ENCODE peak calls at places on chromosomes 5 and 9, in ten cellular contexts. One of them, this sample, is unnamed.

GRCh38 chr5:6722015-6722414 is 8.8 kb downstream of the TENT4A start:
- DNase-seq in GM12864: peak; percentile 22
- DNase-seq in omental fat pad: no peak
- DNase-seq in fibroblast of the aortic adventitia: peak; percentile 49
- DNase-seq in fibroblast of lung: peak; percentile 38
- DNase-seq in BJ: no peak
- DNase-seq in MCF 10A: no peak
- DNase-seq in AG09309: no peak
- DNase-seq in pancreas: no peak
- DNase-seq in right lobe of liver: no peak
- DNase-seq in this sample: peak; percentile 47

GRCh38 chr9:14992516-14992915 is 82.3 kb upstream of the FREM1 start:
- DNase-seq in fibroblast of lung: no peak
- DNase-seq in fibroblast of the aortic adventitia: peak; percentile 2
- DNase-seq in omental fat pad: no peak
- DNase-seq in BJ: no peak
- DNase-seq in right lobe of liver: no peak
- DNase-seq in AG09309: no peak
- DNase-seq in pancreas: no peak
- DNase-seq in GM12864: no peak
- DNase-seq in MCF 10A: no peak
- DNase-seq in this sample: no peak

GRCh38 chr9:98087420-98088354 is 31.2 kb downstream of the NANS start:
- DNase-seq in BJ: no peak
- DNase-seq in AG09309: no peak
- DNase-seq in omental fat pad: no peak
- DNase-seq in MCF 10A: no peak
- DNase-seq in right lobe of liver: no peak
- DNase-seq in pancreas: no peak
- DNase-seq in fibroblast of lung: peak; percentile 36
- DNase-seq in fibroblast of the aortic adventitia: peak; percentile 31
- DNase-seq in GM12864: no peak
- DNase-seq in this sample: no peak

GRCh38 chr5:148973455-148973854 is 89.4 kb downstream of the SH3TC2 start:
- DNase-seq in fibroblast of the aortic adventitia: peak; percentile 74
- DNase-seq in GM12864: no peak
- DNase-seq in pancreas: no peak
- DNase-seq in omental fat pad: no peak
- DNase-seq in BJ: no peak
- DNase-seq in fibroblast of lung: peak; percentile 50
- DNase-seq in right lobe of liver: no peak
- DNase-seq in MCF 10A: peak; percentile 79
- DNase-seq in AG09309: no peak
- DNase-seq in this sample: no peak

GRCh38 chr5:6510132-6510531 is 61.5 kb downstream of the UBE2QL1 start:
- DNase-seq in GM12864: no peak
- DNase-seq in pancreas: no peak
- DNase-seq in BJ: no peak
- DNase-seq in fibroblast of lung: no peak
- DNase-seq in right lobe of liver: no peak
- DNase-seq in fibroblast of the aortic adventitia: no peak
- DNase-seq in omental fat pad: no peak
- DNase-seq in MCF 10A: peak; percentile 20
- DNase-seq in AG09309: no peak
- DNase-seq in this sample: no peak

GRCh38 chr9:85536076-85536475 is 205.7 kb downstream of the AGTPBP1 start:
- DNase-seq in AG09309: peak; percentile 50
- DNase-seq in MCF 10A: peak; percentile 87
- DNase-seq in omental fat pad: no peak
- DNase-seq in pancreas: no peak
- DNase-seq in fibroblast of lung: peak; percentile 66
- DNase-seq in right lobe of liver: no peak
- DNase-seq in fibroblast of the aortic adventitia: peak; percentile 96
- DNase-seq in BJ: peak; percentile 12
- DNase-seq in GM12864: no peak
- DNase-seq in this sample: no peak

GRCh38 chr5:92678576-92679105 is 902.4 kb downstream of the NR2F1-AS1 start:
- DNase-seq in BJ: no peak
- DNase-seq in right lobe of liver: peak; percentile 47
- DNase-seq in AG09309: no peak
- DNase-seq in GM12864: no peak
- DNase-seq in fibroblast of lung: peak; percentile 11
- DNase-seq in MCF 10A: peak; percentile 24
- DNase-seq in omental fat pad: no peak
- DNase-seq in fibroblast of the aortic adventitia: peak; percentile 2
- DNase-seq in pancreas: no peak
- DNase-seq in this sample: no peak

GRCh38 chr9:99184427-99185327 is 37.1 kb downstream of the ALG2 start:
- DNase-seq in BJ: peak; percentile 21
- DNase-seq in pancreas: peak; percentile 76
- DNase-seq in fibroblast of the aortic adventitia: peak; percentile 94
- DNase-seq in AG09309: peak; percentile 67
- DNase-seq in omental fat pad: peak; percentile 89
- DNase-seq in GM12864: peak; percentile 83
- DNase-seq in fibroblast of lung: peak; percentile 94
- DNase-seq in right lobe of liver: peak; percentile 84
- DNase-seq in MCF 10A: peak; percentile 87
- DNase-seq in this sample: peak; percentile 68

GRCh38 chr5:2746642-2747041 is 4.8 kb downstream of the IRX2 start:
- DNase-seq in MCF 10A: peak; percentile 71
- DNase-seq in fibroblast of lung: no peak
- DNase-seq in BJ: no peak
- DNase-seq in AG09309: no peak
- DNase-seq in fibroblast of the aortic adventitia: peak; percentile 10
- DNase-seq in omental fat pad: no peak
- DNase-seq in GM12864: no peak
- DNase-seq in pancreas: no peak
- DNase-seq in right lobe of liver: no peak
- DNase-seq in this sample: no peak

GRCh38 chr5:33901176-33901575 is 9.4 kb upstream of the ADAMTS12 start:
- DNase-seq in right lobe of liver: no peak
- DNase-seq in fibroblast of the aortic adventitia: peak; percentile 85
- DNase-seq in MCF 10A: no peak
- DNase-seq in pancreas: no peak
- DNase-seq in omental fat pad: no peak
- DNase-seq in BJ: peak; percentile 69
- DNase-seq in fibroblast of lung: peak; percentile 72
- DNase-seq in GM12864: no peak
- DNase-seq in AG09309: peak; percentile 56
- DNase-seq in this sample: no peak

GRCh38 chr5:123351820-123352219 is 71.4 kb downstream of the CEP120 start:
- DNase-seq in MCF 10A: no peak
- DNase-seq in GM12864: no peak
- DNase-seq in pancreas: no peak
- DNase-seq in right lobe of liver: no peak
- DNase-seq in fibroblast of lung: no peak
- DNase-seq in omental fat pad: no peak
- DNase-seq in BJ: no peak
- DNase-seq in fibroblast of the aortic adventitia: no peak
- DNase-seq in AG09309: no peak
- DNase-seq in this sample: no peak

GRCh38 chr9:134419684-134420076 is 93.4 kb downstream of the RXRA start:
- DNase-seq in right lobe of liver: no peak
- DNase-seq in fibroblast of the aortic adventitia: no peak
- DNase-seq in MCF 10A: no peak
- DNase-seq in BJ: no peak
- DNase-seq in GM12864: no peak
- DNase-seq in fibroblast of lung: no peak
- DNase-seq in pancreas: no peak
- DNase-seq in omental fat pad: no peak
- DNase-seq in AG09309: no peak
- DNase-seq in this sample: no peak

GRCh38 chr9:36559036-36559695 is 13.5 kb upstream of the MELK start:
- DNase-seq in BJ: no peak
- DNase-seq in GM12864: no peak
- DNase-seq in AG09309: peak; percentile 16
- DNase-seq in omental fat pad: no peak
- DNase-seq in fibroblast of lung: no peak
- DNase-seq in pancreas: no peak
- DNase-seq in right lobe of liver: no peak
- DNase-seq in fibroblast of the aortic adventitia: peak; percentile 54
- DNase-seq in MCF 10A: peak; percentile 37
- DNase-seq in this sample: no peak

GRCh38 chr9:28234899-28235277 is 661.6 kb upstream of the C9orf72 start:
- DNase-seq in right lobe of liver: no peak
- DNase-seq in pancreas: no peak
- DNase-seq in BJ: peak; percentile 37
- DNase-seq in MCF 10A: peak; percentile 96
- DNase-seq in fibroblast of the aortic adventitia: peak; percentile 25
- DNase-seq in omental fat pad: no peak
- DNase-seq in AG09309: peak; percentile 4
- DNase-seq in GM12864: no peak
- DNase-seq in fibroblast of lung: peak; percentile 84
- DNase-seq in this sample: no peak

DNA sequence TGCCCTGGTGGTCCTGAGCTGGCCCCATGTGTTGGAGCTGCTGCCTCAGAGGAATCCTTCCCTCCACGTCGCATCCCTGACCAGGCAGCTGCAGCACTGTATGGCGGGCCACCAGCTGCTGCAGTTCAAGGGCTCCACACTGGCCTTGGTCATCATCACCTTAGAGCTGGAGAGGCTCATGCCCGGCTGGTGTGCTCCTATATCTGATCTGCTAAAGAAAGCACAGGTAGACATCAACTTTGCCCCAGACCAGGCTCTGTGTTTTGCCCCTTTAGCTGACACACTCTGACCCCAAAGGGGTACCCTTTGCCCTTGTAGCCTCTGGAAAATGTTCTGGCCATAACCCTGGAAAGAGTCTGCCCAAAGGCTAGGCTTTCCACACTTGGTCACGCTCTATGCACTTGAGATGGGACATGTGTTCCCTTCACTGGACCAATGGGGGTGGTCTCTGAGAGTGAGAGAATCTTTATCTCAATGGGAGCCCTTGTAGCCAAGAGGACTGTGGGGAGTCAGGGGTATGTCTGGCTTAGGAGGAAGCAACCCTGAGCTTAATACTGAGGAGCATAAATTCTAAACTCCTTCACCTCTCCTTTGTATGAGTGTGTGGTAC is 4.8 kb downstream of the CCNI2 start:
- DNase-seq in pancreas: no peak
- DNase-seq in fibroblast of lung: no peak
- DNase-seq in omental fat pad: no peak
- DNase-seq in fibroblast of the aortic adventitia: no peak
- DNase-seq in MCF 10A: no peak
- DNase-seq in BJ: no peak
- DNase-seq in GM12864: no peak
- DNase-seq in right lobe of liver: no peak
- DNase-seq in AG09309: no peak
- DNase-seq in this sample: no peak
- TF ChIP-seq CTCF in pancreas: no peak
- TF ChIP-seq CTCF in fibroblast of lung: no peak
- TF ChIP-seq CTCF in omental fat pad: no peak
- TF ChIP-seq CTCF in fibroblast of the aortic adventitia: no peak
- TF ChIP-seq CTCF in MCF 10A: no peak
- TF ChIP-seq CTCF in BJ: no peak
- TF ChIP-seq CTCF in GM12864: no peak
- TF ChIP-seq CTCF in right lobe of liver: no peak
- TF ChIP-seq CTCF in AG09309: no peak
- TF ChIP-seq CTCF in this sample: no peak

GRCh38 chr5:52800394-52801213 is 12.9 kb downstream of the ITGA1 start:
- DNase-seq in BJ: no peak
- DNase-seq in omental fat pad: peak; percentile 52
- DNase-seq in pancreas: peak; percentile 71
- DNase-seq in GM12864: no peak
- DNase-seq in AG09309: no peak
- DNase-seq in fibroblast of the aortic adventitia: peak; percentile 64
- DNase-seq in MCF 10A: peak; percentile 80
- DNase-seq in fibroblast of lung: peak; percentile 68
- DNase-seq in right lobe of liver: peak; percentile 67
- DNase-seq in this sample: peak; percentile 15
- TF ChIP-seq CTCF in BJ: peak; percentile 3
- TF ChIP-seq CTCF in omental fat pad: no peak
- TF ChIP-seq CTCF in pancreas: no peak
- TF ChIP-seq CTCF in GM12864: no peak
- TF ChIP-seq CTCF in AG09309: no peak
- TF ChIP-seq CTCF in fibroblast of the aortic adventitia: peak; percentile 23
- TF ChIP-seq CTCF in MCF 10A: no peak
- TF ChIP-seq CTCF in fibroblast of lung: no peak
- TF ChIP-seq CTCF in right lobe of liver: no peak
- TF ChIP-seq CTCF in this sample: no peak

GRCh38 chr5:112917453-112918005 is 4.5 kb downstream of the REEP5 start:
- DNase-seq in MCF 10A: no peak
- DNase-seq in AG09309: no peak
- DNase-seq in pancreas: no peak
- DNase-seq in right lobe of liver: no peak
- DNase-seq in fibroblast of the aortic adventitia: no peak
- DNase-seq in fibroblast of lung: peak; percentile 21
- DNase-seq in BJ: no peak
- DNase-seq in GM12864: no peak
- DNase-seq in omental fat pad: no peak
- DNase-seq in this sample: no peak
- TF ChIP-seq CTCF in MCF 10A: no peak
- TF ChIP-seq CTCF in AG09309: peak; percentile 21
- TF ChIP-seq CTCF in pancreas: no peak
- TF ChIP-seq CTCF in right lobe of liver: no peak
- TF ChIP-seq CTCF in fibroblast of the aortic adventitia: no peak
- TF ChIP-seq CTCF in fibroblast of lung: peak; percentile 21
- TF ChIP-seq CTCF in BJ: peak; percentile 21
- TF ChIP-seq CTCF in GM12864: peak; percentile 53
- TF ChIP-seq CTCF in omental fat pad: no peak
- TF ChIP-seq CTCF in this sample: peak; percentile 26

GRCh38 chr9:127919253-127919815 is 2.5 kb upstream of the ST6GALNAC4 start:
- DNase-seq in BJ: peak; percentile 98
- DNase-seq in MCF 10A: peak; percentile 100
- DNase-seq in pancreas: peak; percentile 71
- DNase-seq in GM12864: no peak
- DNase-seq in fibroblast of the aortic adventitia: peak; percentile 98
- DNase-seq in fibroblast of lung: peak; percentile 98
- DNase-seq in right lobe of liver: peak; percentile 72
- DNase-seq in AG09309: peak; percentile 99
- DNase-seq in omental fat pad: peak; percentile 80
- DNase-seq in this sample: no peak

GRCh38 chr9:127916665-127917581 is at the start of gene ST6GALNAC4:
- DNase-seq in right lobe of liver: peak; percentile 97
- DNase-seq in fibroblast of lung: peak; percentile 91
- DNase-seq in GM12864: no peak
- DNase-seq in omental fat pad: peak; percentile 92
- DNase-seq in fibroblast of the aortic adventitia: peak; percentile 88
- DNase-seq in pancreas: peak; percentile 91
- DNase-seq in MCF 10A: peak; percentile 79
- DNase-seq in AG09309: no peak
- DNase-seq in BJ: no peak
- DNase-seq in this sample: peak; percentile 99

GRCh38 chr9:127917603-127918002 is 762 bp upstream of the ST6GALNAC4 start:
- DNase-seq in GM12864: no peak
- DNase-seq in AG09309: no peak
- DNase-seq in BJ: no peak
- DNase-seq in fibroblast of the aortic adventitia: no peak
- DNase-seq in fibroblast of lung: no peak
- DNase-seq in pancreas: no peak
- DNase-seq in right lobe of liver: no peak
- DNase-seq in omental fat pad: no peak
- DNase-seq in MCF 10A: no peak
- DNase-seq in this sample: no peak

GRCh38 chr9:127920794-127921193 is 4.0 kb upstream of the ST6GALNAC4 start:
- DNase-seq in omental fat pad: no peak
- DNase-seq in pancreas: no peak
- DNase-seq in AG09309: no peak
- DNase-seq in right lobe of liver: no peak
- DNase-seq in BJ: no peak
- DNase-seq in GM12864: no peak
- DNase-seq in MCF 10A: no peak
- DNase-seq in fibroblast of lung: no peak
- DNase-seq in fibroblast of the aortic adventitia: no peak
- DNase-seq in this sample: no peak

GRCh38 chr9:127918201-127919107 is 1.6 kb upstream of the ST6GALNAC4 start:
- DNase-seq in fibroblast of lung: peak; percentile 71
- DNase-seq in right lobe of liver: no peak
- DNase-seq in fibroblast of the aortic adventitia: peak; percentile 83
- DNase-seq in pancreas: no peak
- DNase-seq in AG09309: no peak
- DNase-seq in MCF 10A: peak; percentile 82
- DNase-seq in GM12864: no peak
- DNase-seq in BJ: no peak
- DNase-seq in omental fat pad: no peak
- DNase-seq in this sample: no peak
- TF ChIP-seq CTCF in fibroblast of lung: no peak
- TF ChIP-seq CTCF in right lobe of liver: peak; percentile 17
- TF ChIP-seq CTCF in fibroblast of the aortic adventitia: no peak
- TF ChIP-seq CTCF in pancreas: no peak
- TF ChIP-seq CTCF in AG09309: peak; percentile 14
- TF ChIP-seq CTCF in MCF 10A: no peak
- TF ChIP-seq CTCF in GM12864: peak; percentile 42
- TF ChIP-seq CTCF in BJ: peak; percentile 3
- TF ChIP-seq CTCF in omental fat pad: no peak
- TF ChIP-seq CTCF in this sample: peak; percentile 26

This sample was measured in GM20000.